ENCODE peak calls at places on chromosomes 4 and X, in seven cellular contexts. One of them, this sample, is unnamed.

GRCh38 chr4:37241646-37242045 is 2.9 kb upstream of the NWD2 start:
- DNase-seq in anterior cingulate cortex: no peak
- DNase-seq in stimulated activated CD4-positive, alpha-beta T cell treated with anti-CD3 and anti-CD28 coated beads, Interleukin-15, amount 100 ng/mL, for 1 hour: no peak
- DNase-seq in NCI-H1417: no peak
- DNase-seq in ureter: no peak
- DNase-seq in iris pigment epithelial cell: no peak
- DNase-seq in activated T-cell treated with anti-CD3 and anti-CD28 coated beads, Interleukin-2, amount 50 U/mL, for 72 hours: no peak
- DNase-seq in this sample: no peak

GRCh38 chr4:14180983-14181601 is 553.6 kb upstream of the BOD1L1 start:
- DNase-seq in ureter: no peak
- DNase-seq in NCI-H1417: peak
- DNase-seq in activated T-cell treated with anti-CD3 and anti-CD28 coated beads, Interleukin-2, amount 50 U/mL, for 72 hours: no peak
- DNase-seq in iris pigment epithelial cell: peak
- DNase-seq in stimulated activated CD4-positive, alpha-beta T cell treated with anti-CD3 and anti-CD28 coated beads, Interleukin-15, amount 100 ng/mL, for 1 hour: no peak
- DNase-seq in anterior cingulate cortex: no peak
- DNase-seq in this sample: no peak

GRCh38 chrX:104315555-104315954 is 60.8 kb upstream of the ESX1 start:
- DNase-seq in iris pigment epithelial cell: peak
- DNase-seq in activated T-cell treated with anti-CD3 and anti-CD28 coated beads, Interleukin-2, amount 50 U/mL, for 72 hours: no peak
- DNase-seq in NCI-H1417: no peak
- DNase-seq in stimulated activated CD4-positive, alpha-beta T cell treated with anti-CD3 and anti-CD28 coated beads, Interleukin-15, amount 100 ng/mL, for 1 hour: no peak
- DNase-seq in anterior cingulate cortex: no peak
- DNase-seq in ureter: no peak
- DNase-seq in this sample: no peak

GRCh38 chr4:2260336-2261109 is 1.4 kb downstream of the MXD4 start:
- DNase-seq in anterior cingulate cortex: no peak
- DNase-seq in iris pigment epithelial cell: no peak
- DNase-seq in ureter: peak
- DNase-seq in NCI-H1417: no peak
- DNase-seq in activated T-cell treated with anti-CD3 and anti-CD28 coated beads, Interleukin-2, amount 50 U/mL, for 72 hours: no peak
- DNase-seq in stimulated activated CD4-positive, alpha-beta T cell treated with anti-CD3 and anti-CD28 coated beads, Interleukin-15, amount 100 ng/mL, for 1 hour: no peak
- DNase-seq in this sample: no peak

GRCh38 chr4:76688737-76689078 is 209.2 kb downstream of the SOWAHB start:
- DNase-seq in activated T-cell treated with anti-CD3 and anti-CD28 coated beads, Interleukin-2, amount 50 U/mL, for 72 hours: no peak
- DNase-seq in NCI-H1417: peak
- DNase-seq in anterior cingulate cortex: no peak
- DNase-seq in ureter: no peak
- DNase-seq in stimulated activated CD4-positive, alpha-beta T cell treated with anti-CD3 and anti-CD28 coated beads, Interleukin-15, amount 100 ng/mL, for 1 hour: no peak
- DNase-seq in iris pigment epithelial cell: no peak
- DNase-seq in this sample: no peak

GRCh38 chr4:2253160-2254084 is 8.5 kb downstream of the MXD4 start:
- DNase-seq in stimulated activated CD4-positive, alpha-beta T cell treated with anti-CD3 and anti-CD28 coated beads, Interleukin-15, amount 100 ng/mL, for 1 hour: no peak
- DNase-seq in ureter: peak
- DNase-seq in activated T-cell treated with anti-CD3 and anti-CD28 coated beads, Interleukin-2, amount 50 U/mL, for 72 hours: no peak
- DNase-seq in anterior cingulate cortex: no peak
- DNase-seq in NCI-H1417: no peak
- DNase-seq in iris pigment epithelial cell: no peak
- DNase-seq in this sample: no peak

GRCh38 chrX:70439016-70439415 is 5.6 kb upstream of the DLG3 start:
- DNase-seq in anterior cingulate cortex: no peak
- DNase-seq in ureter: no peak
- DNase-seq in NCI-H1417: no peak
- DNase-seq in iris pigment epithelial cell: no peak
- DNase-seq in activated T-cell treated with anti-CD3 and anti-CD28 coated beads, Interleukin-2, amount 50 U/mL, for 72 hours: no peak
- DNase-seq in stimulated activated CD4-positive, alpha-beta T cell treated with anti-CD3 and anti-CD28 coated beads, Interleukin-15, amount 100 ng/mL, for 1 hour: no peak
- DNase-seq in this sample: no peak

GRCh38 chr4:100188829-100189228 is 1.4 kb downstream of the DDIT4L start:
- DNase-seq in NCI-H1417: peak
- DNase-seq in iris pigment epithelial cell: no peak
- DNase-seq in ureter: no peak
- DNase-seq in stimulated activated CD4-positive, alpha-beta T cell treated with anti-CD3 and anti-CD28 coated beads, Interleukin-15, amount 100 ng/mL, for 1 hour: no peak
- DNase-seq in anterior cingulate cortex: no peak
- DNase-seq in activated T-cell treated with anti-CD3 and anti-CD28 coated beads, Interleukin-2, amount 50 U/mL, for 72 hours: no peak
- DNase-seq in this sample: no peak

GRCh38 chr4:153160856-153161598 is 43.2 kb upstream of the TRIM2 start:
- DNase-seq in activated T-cell treated with anti-CD3 and anti-CD28 coated beads, Interleukin-2, amount 50 U/mL, for 72 hours: no peak
- DNase-seq in anterior cingulate cortex: no peak
- DNase-seq in iris pigment epithelial cell: no peak
- DNase-seq in NCI-H1417: no peak
- DNase-seq in ureter: no peak
- DNase-seq in stimulated activated CD4-positive, alpha-beta T cell treated with anti-CD3 and anti-CD28 coated beads, Interleukin-15, amount 100 ng/mL, for 1 hour: no peak
- DNase-seq in this sample: no peak

GRCh38 chrX:23952984-23953907 is 45.4 kb downstream of the CXorf58 start:
- DNase-seq in anterior cingulate cortex: peak
- DNase-seq in activated T-cell treated with anti-CD3 and anti-CD28 coated beads, Interleukin-2, amount 50 U/mL, for 72 hours: peak
- DNase-seq in NCI-H1417: peak
- DNase-seq in stimulated activated CD4-positive, alpha-beta T cell treated with anti-CD3 and anti-CD28 coated beads, Interleukin-15, amount 100 ng/mL, for 1 hour: peak
- DNase-seq in iris pigment epithelial cell: peak
- DNase-seq in ureter: no peak
- DNase-seq in this sample: no peak

GRCh38 chr4:122500852-122501501 is 44.5 kb upstream of the IL2 start:
- DNase-seq in ureter: no peak
- DNase-seq in anterior cingulate cortex: no peak
- DNase-seq in activated T-cell treated with anti-CD3 and anti-CD28 coated beads, Interleukin-2, amount 50 U/mL, for 72 hours: no peak
- DNase-seq in stimulated activated CD4-positive, alpha-beta T cell treated with anti-CD3 and anti-CD28 coated beads, Interleukin-15, amount 100 ng/mL, for 1 hour: no peak
- DNase-seq in iris pigment epithelial cell: peak
- DNase-seq in NCI-H1417: peak
- DNase-seq in this sample: peak

GRCh38 chr4:159484049-159484448 is 381.2 kb downstream of the RAPGEF2 start:
- DNase-seq in stimulated activated CD4-positive, alpha-beta T cell treated with anti-CD3 and anti-CD28 coated beads, Interleukin-15, amount 100 ng/mL, for 1 hour: no peak
- DNase-seq in activated T-cell treated with anti-CD3 and anti-CD28 coated beads, Interleukin-2, amount 50 U/mL, for 72 hours: no peak
- DNase-seq in NCI-H1417: no peak
- DNase-seq in ureter: no peak
- DNase-seq in iris pigment epithelial cell: no peak
- DNase-seq in anterior cingulate cortex: no peak
- DNase-seq in this sample: no peak

GRCh38 chr4:139734875-139735380 is 69.3 kb downstream of the MGST2 start:
- DNase-seq in NCI-H1417: peak
- DNase-seq in ureter: peak
- DNase-seq in anterior cingulate cortex: peak
- DNase-seq in activated T-cell treated with anti-CD3 and anti-CD28 coated beads, Interleukin-2, amount 50 U/mL, for 72 hours: peak
- DNase-seq in iris pigment epithelial cell: peak
- DNase-seq in stimulated activated CD4-positive, alpha-beta T cell treated with anti-CD3 and anti-CD28 coated beads, Interleukin-15, amount 100 ng/mL, for 1 hour: peak
- DNase-seq in this sample: no peak

GRCh38 chr4:158025131-158025530 is 147.7 kb downstream of the GASK1B start:
- DNase-seq in anterior cingulate cortex: no peak
- DNase-seq in stimulated activated CD4-positive, alpha-beta T cell treated with anti-CD3 and anti-CD28 coated beads, Interleukin-15, amount 100 ng/mL, for 1 hour: no peak
- DNase-seq in iris pigment epithelial cell: no peak
- DNase-seq in activated T-cell treated with anti-CD3 and anti-CD28 coated beads, Interleukin-2, amount 50 U/mL, for 72 hours: no peak
- DNase-seq in ureter: no peak
- DNase-seq in NCI-H1417: no peak
- DNase-seq in this sample: no peak

GRCh38 chr4:60992037-60992436 is 208.1 kb upstream of the ADGRL3 start:
- DNase-seq in iris pigment epithelial cell: peak
- DNase-seq in NCI-H1417: no peak
- DNase-seq in stimulated activated CD4-positive, alpha-beta T cell treated with anti-CD3 and anti-CD28 coated beads, Interleukin-15, amount 100 ng/mL, for 1 hour: no peak
- DNase-seq in anterior cingulate cortex: peak
- DNase-seq in ureter: no peak
- DNase-seq in activated T-cell treated with anti-CD3 and anti-CD28 coated beads, Interleukin-2, amount 50 U/mL, for 72 hours: no peak
- DNase-seq in this sample: peak

GRCh38 chr4:74104145-74104544 is 5.2 kb upstream of the CXCL2 start:
- DNase-seq in activated T-cell treated with anti-CD3 and anti-CD28 coated beads, Interleukin-2, amount 50 U/mL, for 72 hours: no peak
- DNase-seq in anterior cingulate cortex: no peak
- DNase-seq in ureter: no peak
- DNase-seq in NCI-H1417: no peak
- DNase-seq in iris pigment epithelial cell: no peak
- DNase-seq in stimulated activated CD4-positive, alpha-beta T cell treated with anti-CD3 and anti-CD28 coated beads, Interleukin-15, amount 100 ng/mL, for 1 hour: no peak
- DNase-seq in this sample: no peak

GRCh38 chr4:146033149-146033548 is 94.5 kb upstream of the ZNF827 start:
- DNase-seq in anterior cingulate cortex: no peak
- DNase-seq in stimulated activated CD4-positive, alpha-beta T cell treated with anti-CD3 and anti-CD28 coated beads, Interleukin-15, amount 100 ng/mL, for 1 hour: no peak
- DNase-seq in NCI-H1417: no peak
- DNase-seq in iris pigment epithelial cell: no peak
- DNase-seq in activated T-cell treated with anti-CD3 and anti-CD28 coated beads, Interleukin-2, amount 50 U/mL, for 72 hours: no peak
- DNase-seq in ureter: no peak
- DNase-seq in this sample: no peak

GRCh38 chrX:20128678-20129077 is 12.0 kb upstream of the MAP7D2 start:
- DNase-seq in iris pigment epithelial cell: no peak
- DNase-seq in ureter: no peak
- DNase-seq in activated T-cell treated with anti-CD3 and anti-CD28 coated beads, Interleukin-2, amount 50 U/mL, for 72 hours: no peak
- DNase-seq in stimulated activated CD4-positive, alpha-beta T cell treated with anti-CD3 and anti-CD28 coated beads, Interleukin-15, amount 100 ng/mL, for 1 hour: no peak
- DNase-seq in NCI-H1417: peak
- DNase-seq in anterior cingulate cortex: no peak
- DNase-seq in this sample: no peak

GRCh38 chr4:119211856-119212250 is 660 bp upstream of the USP53 start:
- DNase-seq in ureter: no peak
- DNase-seq in iris pigment epithelial cell: no peak
- DNase-seq in NCI-H1417: no peak
- DNase-seq in anterior cingulate cortex: no peak
- DNase-seq in activated T-cell treated with anti-CD3 and anti-CD28 coated beads, Interleukin-2, amount 50 U/mL, for 72 hours: no peak
- DNase-seq in stimulated activated CD4-positive, alpha-beta T cell treated with anti-CD3 and anti-CD28 coated beads, Interleukin-15, amount 100 ng/mL, for 1 hour: no peak
- DNase-seq in this sample: no peak

GRCh38 chr4:53354012-53354722 is 11.7 kb downstream of the SCFD2 start:
- DNase-seq in ureter: no peak
- DNase-seq in activated T-cell treated with anti-CD3 and anti-CD28 coated beads, Interleukin-2, amount 50 U/mL, for 72 hours: no peak
- DNase-seq in iris pigment epithelial cell: no peak
- DNase-seq in stimulated activated CD4-positive, alpha-beta T cell treated with anti-CD3 and anti-CD28 coated beads, Interleukin-15, amount 100 ng/mL, for 1 hour: no peak
- DNase-seq in NCI-H1417: no peak
- DNase-seq in anterior cingulate cortex: no peak
- DNase-seq in this sample: no peak

GRCh38 chrX:96692454-96692853 is 7.8 kb downstream of the DIAPH2 start:
- DNase-seq in iris pigment epithelial cell: peak
- DNase-seq in stimulated activated CD4-positive, alpha-beta T cell treated with anti-CD3 and anti-CD28 coated beads, Interleukin-15, amount 100 ng/mL, for 1 hour: no peak
- DNase-seq in ureter: no peak
- DNase-seq in anterior cingulate cortex: no peak
- DNase-seq in activated T-cell treated with anti-CD3 and anti-CD28 coated beads, Interleukin-2, amount 50 U/mL, for 72 hours: no peak
- DNase-seq in NCI-H1417: no peak
- DNase-seq in this sample: no peak

GRCh38 chrX:47174376-47174775 is 19.3 kb upstream of the UBA1 start:
- DNase-seq in NCI-H1417: no peak
- DNase-seq in iris pigment epithelial cell: no peak
- DNase-seq in stimulated activated CD4-positive, alpha-beta T cell treated with anti-CD3 and anti-CD28 coated beads, Interleukin-15, amount 100 ng/mL, for 1 hour: no peak
- DNase-seq in ureter: no peak
- DNase-seq in anterior cingulate cortex: no peak
- DNase-seq in activated T-cell treated with anti-CD3 and anti-CD28 coated beads, Interleukin-2, amount 50 U/mL, for 72 hours: no peak
- DNase-seq in this sample: no peak

GRCh38 chr4:107838763-107839162 is 14.0 kb downstream of the SGMS2 start:
- DNase-seq in ureter: no peak
- DNase-seq in anterior cingulate cortex: no peak
- DNase-seq in activated T-cell treated with anti-CD3 and anti-CD28 coated beads, Interleukin-2, amount 50 U/mL, for 72 hours: no peak
- DNase-seq in iris pigment epithelial cell: peak
- DNase-seq in stimulated activated CD4-positive, alpha-beta T cell treated with anti-CD3 and anti-CD28 coated beads, Interleukin-15, amount 100 ng/mL, for 1 hour: no peak
- DNase-seq in NCI-H1417: peak
- DNase-seq in this sample: no peak

GRCh38 chr4:4541040-4541631 is 712 bp downstream of the STX18 start:
- DNase-seq in stimulated activated CD4-positive, alpha-beta T cell treated with anti-CD3 and anti-CD28 coated beads, Interleukin-15, amount 100 ng/mL, for 1 hour: no peak
- DNase-seq in ureter: no peak
- DNase-seq in iris pigment epithelial cell: peak
- DNase-seq in anterior cingulate cortex: no peak
- DNase-seq in activated T-cell treated with anti-CD3 and anti-CD28 coated beads, Interleukin-2, amount 50 U/mL, for 72 hours: peak
- DNase-seq in NCI-H1417: peak
- DNase-seq in this sample: no peak

GRCh38 chr4:168218663-168219062 is 99.9 kb downstream of the DDX60 start:
- DNase-seq in activated T-cell treated with anti-CD3 and anti-CD28 coated beads, Interleukin-2, amount 50 U/mL, for 72 hours: no peak
- DNase-seq in iris pigment epithelial cell: peak
- DNase-seq in NCI-H1417: no peak
- DNase-seq in anterior cingulate cortex: no peak
- DNase-seq in ureter: no peak
- DNase-seq in stimulated activated CD4-positive, alpha-beta T cell treated with anti-CD3 and anti-CD28 coated beads, Interleukin-15, amount 100 ng/mL, for 1 hour: no peak
- DNase-seq in this sample: peak

GRCh38 chr4:41460641-41461040 is 77.3 kb upstream of the LIMCH1 start:
- DNase-seq in stimulated activated CD4-positive, alpha-beta T cell treated with anti-CD3 and anti-CD28 coated beads, Interleukin-15, amount 100 ng/mL, for 1 hour: no peak
- DNase-seq in anterior cingulate cortex: no peak
- DNase-seq in NCI-H1417: no peak
- DNase-seq in ureter: no peak
- DNase-seq in iris pigment epithelial cell: no peak
- DNase-seq in activated T-cell treated with anti-CD3 and anti-CD28 coated beads, Interleukin-2, amount 50 U/mL, for 72 hours: no peak
- DNase-seq in this sample: no peak

This sample was measured in non-pigmented ciliary epithelial cell.